ENCODE peak calls at places on chromosome 4, in four cellular contexts. X is HT-29, M is iPS DF 19.7, H is HEK293T. G is an unnamed sample.

GRCh38 chr4:154164931-154165839 is 326.4 kb downstream of the DCHS2 start:
- DNase-seq in M (no peak), H (no peak), X (no peak), G (peak)

GRCh38 chr4:72351521-72351920 is 217.5 kb downstream of the ADAMTS3 start:
- DNase-seq in H (no peak), X (no peak), M (no peak), G (no peak)

GRCh38 chr4:186494496-186494895 is 60.9 kb downstream of the MTNR1A start:
- DNase-seq in X (no peak), M (no peak), H (no peak), G (no peak)

GRCh38 chr4:86593726-86594558 is at the start of gene PTPN13:
- DNase-seq in X (peak), M (peak), H (peak), G (peak)

GRCh38 chr4:75924309-75924708 is 16.5 kb downstream of the NAAA start:
- DNase-seq in M (no peak), H (no peak), X (no peak), G (no peak)

GRCh38 chr4:168501407-168501806 is 4.6 kb downstream of the PALLD start:
- DNase-seq in M (no peak), H (no peak), X (peak), G (no peak)

GRCh38 chr4:183600189-183600685 is 58.7 kb downstream of the RWDD4 start:
- DNase-seq in M (peak), H (no peak), X (peak), G (no peak)

GRCh38 chr4:187786190-187786589 is 209.4 kb upstream of the ZFP42 start:
- DNase-seq in M (no peak), H (no peak), X (no peak), G (no peak)